ENCODE peak calls at places on chromosomes 4 and X, in ten cellular contexts. F is CD8-positive, alpha-beta T cell; V is brain microvascular endothelial cell; Y is HepG2; G is ovary; S is PC-3; J is neural progenitor cell; A is SK-N-SH; N is pancreas; P is CD4-positive, alpha-beta T cell. T is an unnamed sample. For H3K27me3, the result is how much of the 10 kb centered on the place peaks cover.

GRCh38 chr4:152780267-152780811 is 585 bp downstream of the ARFIP1 start:
- DNase-seq in A (peak), G (no peak), P (no peak), Y (peak), V (peak), S (peak), F (no peak), N (no peak), J (peak), T (no peak)

GRCh38 chr4:37715889-37716402 is 29.8 kb upstream of the RELL1 start:
- DNase-seq in Y (no peak), G (no peak), F (no peak), V (no peak), P (no peak), S (peak), A (peak), N (no peak), J (no peak), T (peak)

GRCh38 chrX:40173662-40174593 is 76.2 kb upstream of the BCOR start:
- DNase-seq in F (peak), Y (peak), J (peak), N (peak), S (peak), P (peak), G (peak), V (no peak), A (peak), T (no peak)

GRCh38 chr4:48345542-48345941 is 4.2 kb downstream of the SLAIN2 start:
- DNase-seq in S (no peak), J (no peak), A (no peak), Y (no peak), P (no peak), G (no peak), F (no peak), N (no peak), V (no peak), T (no peak)

GRCh38 chr4:127179451-127180087 is 453.2 kb upstream of the INTU start:
- DNase-seq in P (no peak), N (no peak), V (no peak), S (no peak), G (no peak), Y (no peak), A (no peak), F (no peak), J (no peak), T (no peak)

GRCh38 chr4:89411539-89411938 is 103.9 kb upstream of the GPRIN3 start:
- DNase-seq in N (no peak), S (no peak), Y (no peak), A (no peak), J (no peak), G (no peak), P (no peak), F (no peak), V (no peak), T (no peak)

GRCh38 chr4:65861993-65862392 is 191.7 kb upstream of the EPHA5 start:
- DNase-seq in Y (no peak), G (no peak), F (no peak), P (no peak), A (no peak), S (no peak), J (peak), V (no peak), N (no peak), T (no peak)

GRCh38 chrX:41789374-41789773 is 65.4 kb downstream of the GPR82 start:
- DNase-seq in F (no peak), V (no peak), A (no peak), S (no peak), J (no peak), N (no peak), P (no peak), G (no peak), Y (no peak), T (no peak)

GRCh38 chr4:39415678-39416283 is 9.1 kb downstream of the KLB start:
- DNase-seq in F (no peak), P (no peak), V (no peak), N (no peak), G (no peak), J (no peak), A (no peak), S (no peak), Y (peak), T (no peak)

GRCh38 chrX:13520931-13521330 is 48.5 kb upstream of the EGFL6 start:
- DNase-seq in A (no peak), P (no peak), Y (no peak), F (no peak), V (no peak), N (no peak), J (no peak), G (no peak), S (no peak), T (no peak)

GRCh38 chr4:89434364-89434988 is 126.9 kb upstream of the GPRIN3 start:
- DNase-seq in S (peak), J (peak), A (peak), G (no peak), F (no peak), P (no peak), V (peak), N (no peak), Y (no peak), T (no peak)

GRCh38 chr4:7077371-7077770 is 9.5 kb upstream of the GRPEL1 start:
- DNase-seq in A (no peak), Y (no peak), S (no peak), G (no peak), N (no peak), P (no peak), F (no peak), V (no peak), J (no peak), T (no peak)

DNA sequence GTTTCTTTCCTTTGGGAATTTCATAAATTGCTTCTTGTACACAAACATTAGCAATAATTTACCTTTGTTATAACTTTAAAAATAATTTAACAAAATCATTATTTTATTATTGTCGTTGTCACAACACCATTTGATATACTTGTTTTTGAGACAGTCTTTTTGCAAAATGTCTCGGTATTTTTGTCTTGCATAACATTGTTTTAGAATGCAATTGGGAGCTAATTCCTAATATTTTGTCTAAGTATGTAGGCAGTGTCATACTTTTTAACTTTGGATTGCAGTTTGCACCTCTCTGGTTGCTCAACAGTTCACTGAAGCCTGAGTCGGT is 340 bp upstream of the CFAP299 start:
- DNase-seq in N (no peak), G (no peak), Y (no peak), S (no peak), J (no peak), A (no peak), V (no peak), P (no peak), F (no peak), T (no peak)
- H3K27me3 ChIP-seq in N (under half), G (under half), Y (under half), S (under half), J (half or more), A (under half), V (under half), P (under half), F (under half), T (under half)

GRCh38 chr4:180951312-180951711 is 1291.9 kb upstream of the TENM3 start:
- DNase-seq in S (no peak), A (no peak), Y (no peak), N (no peak), J (no peak), G (no peak), V (no peak), P (no peak), F (no peak), T (no peak)

GRCh38 chr4:180949825-180950224 is 1293.4 kb upstream of the TENM3 start:
- DNase-seq in S (peak), Y (no peak), V (no peak), J (no peak), N (no peak), F (no peak), G (no peak), A (no peak), P (no peak), T (no peak)

GRCh38 chr4:180950377-180950776 is 1292.8 kb upstream of the TENM3 start:
- DNase-seq in Y (no peak), S (no peak), V (no peak), A (no peak), G (no peak), P (no peak), F (no peak), J (no peak), N (no peak), T (no peak)

GRCh38 chr4:180953572-180953971 is 1289.6 kb upstream of the TENM3 start:
- DNase-seq in V (peak), S (peak), P (no peak), J (peak), G (no peak), F (no peak), N (no peak), Y (peak), A (no peak), T (no peak)
- TF ChIP-seq CTCF in V (peak), S (peak), P (no peak), J (peak), G (no peak), F (no peak), N (no peak), Y (peak), A (peak), T (peak)

GRCh38 chr4:182292657-182293056 is 49.5 kb downstream of the TENM3 start:
- DNase-seq in S (no peak), F (no peak), A (no peak), V (no peak), P (no peak), Y (no peak), G (no peak), N (no peak), J (no peak), T (no peak)

GRCh38 chr4:182288534-182288933 is 45.3 kb downstream of the TENM3 start:
- DNase-seq in V (no peak), S (no peak), F (no peak), G (no peak), A (no peak), J (no peak), Y (no peak), N (no peak), P (no peak), T (no peak)

GRCh38 chr4:182286936-182287335 is 43.7 kb downstream of the TENM3 start:
- DNase-seq in A (no peak), V (no peak), F (no peak), S (no peak), Y (no peak), G (no peak), P (no peak), J (no peak), N (no peak), T (no peak)

GRCh38 chr4:182291597-182291996 is 48.4 kb downstream of the TENM3 start:
- DNase-seq in F (no peak), Y (no peak), J (no peak), G (no peak), P (no peak), V (no peak), N (no peak), S (no peak), A (no peak), T (no peak)

DNA sequence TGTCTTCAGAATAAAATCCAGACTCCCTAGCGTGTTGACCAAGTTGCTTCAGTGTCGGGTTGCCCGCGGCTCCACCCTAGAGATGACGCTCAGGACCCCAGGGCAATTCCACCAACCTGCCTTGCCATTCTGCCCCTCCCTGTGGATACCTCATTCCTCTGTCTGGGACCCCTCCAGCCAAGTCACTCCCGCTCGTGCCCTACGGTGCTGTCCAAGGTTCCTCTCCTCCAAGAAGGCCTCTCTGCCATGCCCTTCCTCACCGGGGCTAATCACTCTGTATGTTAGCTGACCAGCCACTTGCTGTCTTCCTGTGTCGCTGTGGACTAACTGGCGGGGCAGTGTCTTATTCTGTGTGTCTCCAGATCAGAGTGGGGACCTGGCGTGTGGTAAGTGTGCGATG is 46.6 kb downstream of the TENM3 start:
- DNase-seq in A (no peak), N (no peak), J (no peak), V (no peak), S (no peak), G (no peak), P (no peak), F (no peak), Y (no peak), T (no peak)
- H3K27me3 ChIP-seq in A (under half), N (under half), J (under half), V (under half), S (under half), G (under half), P (under half), F (under half), Y (under half), T (under half)

GRCh38 chrX:133926809-133927208 is 58.6 kb downstream of the GPC3 start:
- DNase-seq in F (no peak), Y (no peak), G (no peak), P (no peak), A (no peak), V (no peak), S (peak), N (no peak), J (no peak), T (no peak)
- TF ChIP-seq CTCF in F (no peak), Y (peak), G (no peak), P (no peak), A (no peak), V (no peak), S (no peak), N (no peak), J (peak), T (no peak)

GRCh38 chrX:110449312-110449711 is 90.7 kb downstream of the RTL9 start:
- DNase-seq in P (no peak), G (no peak), A (no peak), J (no peak), F (no peak), S (no peak), V (no peak), Y (no peak), N (no peak), T (no peak)

GRCh38 chrX:110440016-110440805 is 81.6 kb downstream of the RTL9 start:
- DNase-seq in P (no peak), G (no peak), A (no peak), J (no peak), S (no peak), Y (no peak), N (no peak), V (no peak), F (no peak), T (no peak)

GRCh38 chrX:110448459-110448858 is 89.8 kb downstream of the RTL9 start:
- DNase-seq in G (no peak), A (no peak), P (no peak), Y (no peak), J (no peak), F (no peak), V (no peak), N (no peak), S (no peak), T (no peak)

GRCh38 chrX:110442631-110443030 is 84.0 kb downstream of the RTL9 start:
- DNase-seq in P (no peak), J (peak), G (no peak), F (no peak), V (peak), S (peak), Y (peak), N (peak), A (peak), T (no peak)

GRCh38 chrX:110444996-110445395 is 86.3 kb downstream of the RTL9 start:
- DNase-seq in S (peak), N (no peak), Y (no peak), F (no peak), V (no peak), G (no peak), A (no peak), P (no peak), J (no peak), T (no peak)
- H3K27me3 ChIP-seq in S (under half), N (under half), Y (under half), F (under half), V (under half), G (under half), A (half or more), P (under half), J (under half), T (under half)

GRCh38 chrX:119389854-119390501 is 9.2 kb upstream of the SLC25A43 start:
- DNase-seq in S (no peak), J (peak), Y (peak), A (no peak), V (no peak), G (no peak), F (no peak), N (no peak), P (no peak), T (no peak)
- TF ChIP-seq CTCF in S (no peak), J (no peak), Y (peak), A (no peak), V (no peak), G (no peak), F (no peak), N (no peak), P (no peak), T (no peak)